ENCODE peak calls at places on chromosomes 7 and 10, in five cellular contexts. O is upper lobe of right lung, V is tibial artery, E is MCF 10A, J is tibial nerve. B is an unnamed sample.
A peak's percentile ranks its signal among the peaks of the same experiment; 100 is the strongest.

GRCh38 chr7:102064361-102065025 is 222.2 kb upstream of the SH2B2 start:
- DNase-seq in O (peak; percentile 66), V (no peak), E (peak; percentile 84), J (no peak), B (no peak)

GRCh38 chr10:107727762-107728317 is 563.3 kb upstream of the SORCS1 start:
- DNase-seq in O (no peak), V (no peak), E (peak; percentile 53), J (no peak), B (no peak)

GRCh38 chr10:95303535-95303934 is 12.7 kb upstream of the PDLIM1 start:
- DNase-seq in O (no peak), V (no peak), E (peak; percentile 23), J (no peak), B (no peak)

GRCh38 chr10:132311338-132311939 is 3.7 kb upstream of the STK32C start:
- DNase-seq in O (peak; percentile 57), V (no peak), E (no peak), J (no peak), B (no peak)

GRCh38 chr7:142632291-142633134 is 116.8 kb upstream of the PRSS1 start:
- DNase-seq in O (no peak), V (no peak), E (peak; percentile 75), J (no peak), B (peak; percentile 61)

GRCh38 chr10:87578799-87579401 is 74.2 kb downstream of the MINPP1 start:
- DNase-seq in O (no peak), V (peak; percentile 28), E (no peak), J (no peak), B (no peak)

GRCh38 chr7:36291387-36292316 is 98.0 kb upstream of the ANLN start:
- DNase-seq in O (peak; percentile 90), V (peak; percentile 89), E (peak; percentile 80), J (peak; percentile 82), B (peak; percentile 85)

GRCh38 chr10:100183482-100183881 is 2.3 kb downstream of the ERLIN1 start:
- DNase-seq in O (no peak), V (no peak), E (peak; percentile 63), J (no peak), B (no peak)

GRCh38 chr10:69696073-69696731 is 66.2 kb downstream of the FAM241B start:
- DNase-seq in O (no peak), V (no peak), E (peak; percentile 70), J (no peak), B (peak; percentile 42)

GRCh38 chr10:52400564-52400963 is 86.5 kb downstream of the DKK1 start:
- DNase-seq in O (no peak), V (no peak), E (peak; percentile 17), J (no peak), B (no peak)

GRCh38 chr7:116216956-116217570 is 6.7 kb downstream of the TES start:
- DNase-seq in O (no peak), V (no peak), E (no peak), J (no peak), B (no peak)

GRCh38 chr7:75054744-75055527 is 18.7 kb downstream of the RCC1L start:
- DNase-seq in O (peak; percentile 74), V (peak; percentile 71), E (no peak), J (no peak), B (no peak)

GRCh38 chr7:92625617-92626016 is 35.4 kb upstream of the FAM133B start:
- DNase-seq in O (no peak), V (no peak), E (no peak), J (no peak), B (no peak)

GRCh38 chr7:107940951-107941350 is 50.0 kb downstream of the DLD start:
- DNase-seq in O (no peak), V (no peak), E (no peak), J (no peak), B (no peak)

GRCh38 chr7:75647709-75648438 is 90.9 kb downstream of the HIP1 start:
- DNase-seq in O (no peak), V (no peak), E (no peak), J (no peak), B (no peak)

GRCh38 chr10:123967626-123968243 is 76.1 kb upstream of the CPXM2 start:
- DNase-seq in O (peak; percentile 82), V (peak; percentile 70), E (peak; percentile 68), J (peak; percentile 51), B (peak; percentile 88)

GRCh38 chr7:62361-63116 is 129.8 kb upstream of the FAM20C start:
- DNase-seq in O (peak; percentile 44), V (peak; percentile 10), E (no peak), J (no peak), B (no peak)

GRCh38 chr7:156050636-156051569 is 238.6 kb upstream of the SHH start:
- DNase-seq in O (peak; percentile 50), V (no peak), E (no peak), J (no peak), B (no peak)

GRCh38 chr10:127945335-127945734 is 38.4 kb downstream of the PTPRE start:
- DNase-seq in O (no peak), V (no peak), E (peak; percentile 94), J (no peak), B (no peak)

GRCh38 chr7:157139142-157140117 is 704 bp downstream of the UBE3C start:
- DNase-seq in O (peak; percentile 85), V (peak; percentile 30), E (peak; percentile 24), J (no peak), B (no peak)

GRCh38 chr7:50274361-50274760 is 30.2 kb upstream of the IKZF1 start:
- DNase-seq in O (no peak), V (no peak), E (no peak), J (no peak), B (no peak)

GRCh38 chr10:63217120-63217605 is 84.0 kb downstream of the NRBF2 start:
- DNase-seq in O (no peak), V (no peak), E (peak; percentile 66), J (no peak), B (no peak)

GRCh38 chr7:12729112-12729511 is 41.7 kb downstream of the ARL4A start:
- DNase-seq in O (peak; percentile 69), V (peak; percentile 78), E (peak; percentile 73), J (peak; percentile 57), B (no peak)

GRCh38 chr7:131194070-131194865 is 133.4 kb upstream of the MKLN1 start:
- DNase-seq in O (no peak), V (no peak), E (peak; percentile 66), J (no peak), B (no peak)

GRCh38 chr10:110584006-110584405 is 16.5 kb downstream of the SMC3 start:
- DNase-seq in O (no peak), V (no peak), E (no peak), J (no peak), B (no peak)

GRCh38 chr10:114103286-114103685 is 59.6 kb downstream of the ADRB1 start:
- DNase-seq in O (no peak), V (no peak), E (peak; percentile 66), J (no peak), B (no peak)

GRCh38 chr7:341841-342638 is 52.1 kb downstream of the FOXL3 start:
- DNase-seq in O (no peak), V (no peak), E (no peak), J (no peak), B (no peak)

GRCh38 chr7:100632951-100633717 is 8.2 kb downstream of the TFR2 start:
- DNase-seq in O (peak; percentile 80), V (peak; percentile 34), E (no peak), J (no peak), B (peak; percentile 41)

GRCh38 chr7:95758187-95758586 is 14.2 kb upstream of the DYNC1I1 start:
- DNase-seq in O (no peak), V (no peak), E (no peak), J (no peak), B (no peak)

GRCh38 chr7:88523645-88524044 is 217.0 kb upstream of the STEAP4 start:
- DNase-seq in O (no peak), V (no peak), E (no peak), J (no peak), B (no peak)

GRCh38 chr7:148264933-148265557 is 325.5 kb upstream of the C7orf33 start:
- DNase-seq in O (no peak), V (no peak), E (peak; percentile 51), J (no peak), B (no peak)

GRCh38 chr7:2631924-2632716 is at the start of gene TTYH3:
- DNase-seq in O (no peak), V (no peak), E (peak; percentile 28), J (no peak), B (no peak)

GRCh38 chr10:70053212-70053895 is 708 bp downstream of the MACROH2A2 start:
- DNase-seq in O (peak; percentile 70), V (no peak), E (no peak), J (no peak), B (peak; percentile 39)

GRCh38 chr7:99372275-99373085 is 2.0 kb upstream of the ARPC1B start:
- DNase-seq in O (no peak), V (no peak), E (no peak), J (no peak), B (no peak)

GRCh38 chr7:109844362-109844761 is 1246.6 kb upstream of the LRRN3 start:
- DNase-seq in O (no peak), V (no peak), E (peak; percentile 33), J (no peak), B (no peak)
- TF ChIP-seq CTCF in O (peak; percentile 42), V (peak; percentile 34), E (peak; percentile 61), J (no peak), B (peak; percentile 71)

GRCh38 chr10:125822878-125823662 is at the start of the genes BCCIP and UROS:
- DNase-seq in O (peak; percentile 96), V (peak; percentile 89), E (peak; percentile 94), J (peak; percentile 78), B (peak; percentile 85)
- TF ChIP-seq CTCF in O (no peak), V (no peak), E (no peak), J (peak; percentile 56), B (no peak)

DNA sequence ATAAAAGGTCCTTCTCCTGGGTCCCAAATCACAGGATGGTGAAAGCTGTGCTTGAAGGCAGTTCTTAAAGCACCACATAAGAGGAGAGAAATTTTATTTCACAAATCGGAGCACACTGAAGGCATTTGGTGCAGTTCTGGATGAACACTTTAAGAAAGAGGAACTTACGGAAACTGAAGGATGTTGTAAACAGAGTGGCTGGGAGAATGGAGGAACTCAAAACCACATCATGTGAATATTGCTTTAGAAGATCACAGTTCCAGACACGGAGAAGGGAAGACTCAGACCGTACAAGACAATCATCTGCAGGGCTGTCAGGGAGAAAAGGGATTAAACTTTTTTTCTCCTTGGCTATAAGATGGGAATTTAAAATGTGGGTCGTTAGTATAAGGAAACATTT is 9.0 kb upstream of the GPR141 start:
- DNase-seq in O (no peak), V (no peak), E (no peak), J (no peak), B (no peak)
- TF ChIP-seq CTCF in O (no peak), V (no peak), E (no peak), J (no peak), B (no peak)

GRCh38 chr7:134552105-134552504 is 3.2 kb downstream of the AKR1B15 start:
- DNase-seq in O (no peak), V (no peak), E (peak; percentile 35), J (no peak), B (no peak)
- TF ChIP-seq CTCF in O (no peak), V (no peak), E (no peak), J (no peak), B (peak; percentile 34)

B was measured in neural crest cell.